ENCODE peak calls at places on chromosome 22, in eight cellular contexts. F, H, Y, M, W, Q, K and R are unnamed samples.

GRCh38 chr22:48954781-48955311 is 872.8 kb downstream of the BRD1 start:
- DNase-seq in M (no peak), W (no peak), F (no peak), Q (peak; percentile 57), H (no peak), K (peak; percentile 8), Y (peak; percentile 60), R (peak; percentile 58)

GRCh38 chr22:31235076-31235475 is 23.0 kb downstream of the LIMK2 start:
- DNase-seq in W (no peak), Y (no peak), Q (no peak), M (no peak), K (no peak), F (no peak), H (no peak), R (no peak)

GRCh38 chr22:19679476-19680099 is 34.7 kb upstream of the SEPTIN5 start:
- DNase-seq in F (peak; percentile 26), Y (peak; percentile 90), K (peak; percentile 11), H (no peak), W (peak; percentile 53), Q (no peak), M (peak; percentile 41), R (no peak)

GRCh38 chr22:38724926-38725571 is 19.3 kb downstream of the GTPBP1 start:
- DNase-seq in F (no peak), Y (peak; percentile 58), H (no peak), K (peak; percentile 33), W (peak; percentile 47), M (no peak), Q (no peak), R (no peak)

GRCh38 chr22:18970180-18970947 is 34.3 kb upstream of the PRODH start:
- DNase-seq in W (peak; percentile 86), Q (no peak), M (no peak), H (no peak), F (peak; percentile 56), Y (peak; percentile 59), K (no peak), R (no peak)

GRCh38 chr22:36775589-36775965 is 342 bp downstream of the IFT27 start:
- DNase-seq in K (peak; percentile 5), F (no peak), W (peak; percentile 69), Q (peak; percentile 79), M (peak; percentile 46), Y (peak; percentile 89), H (no peak), R (peak; percentile 79)

GRCh38 chr22:27663812-27664211 is 137.7 kb downstream of the MN1 start:
- DNase-seq in M (no peak), H (no peak), F (no peak), Y (no peak), Q (no peak), K (no peak), W (no peak), R (no peak)

GRCh38 chr22:38316340-38317236 is 645 bp downstream of the CSNK1E start:
- DNase-seq in Y (peak; percentile 90), Q (no peak), W (peak; percentile 70), K (peak; percentile 68), H (no peak), F (peak; percentile 57), M (peak; percentile 78), R (peak; percentile 86)

GRCh38 chr22:37274380-37274862 is 7.9 kb upstream of the CYTH4 start:
- DNase-seq in Y (peak; percentile 83), K (no peak), Q (no peak), F (no peak), W (no peak), M (no peak), H (no peak), R (no peak)

GRCh38 chr22:46681010-46681409 is 57.0 kb downstream of the CERK start:
- DNase-seq in F (no peak), Y (no peak), K (no peak), W (no peak), M (no peak), Q (no peak), H (no peak), R (no peak)
- TF ChIP-seq CTCF in F (no peak), Y (peak; percentile 47), K (no peak), W (no peak), M (no peak), Q (no peak), H (no peak), R (no peak)

GRCh38 chr22:42585096-42585495 is 29.6 kb downstream of the POLDIP3 start:
- DNase-seq in H (no peak), K (no peak), M (no peak), W (no peak), Q (no peak), F (no peak), Y (no peak), R (no peak)

GRCh38 chr22:42581762-42582716 is 28.3 kb downstream of the SERHL2 start:
- DNase-seq in M (peak; percentile 82), F (peak; percentile 69), Y (peak; percentile 94), K (peak; percentile 58), Q (peak; percentile 86), W (peak; percentile 87), H (peak; percentile 24), R (no peak)

GRCh38 chr22:42582987-42583386 is 29.2 kb downstream of the SERHL2 start:
- DNase-seq in H (no peak), F (no peak), K (no peak), Y (no peak), W (no peak), M (no peak), Q (no peak), R (no peak)

GRCh38 chr22:42584364-42584940 is 30.2 kb downstream of the POLDIP3 start:
- DNase-seq in Q (no peak), Y (no peak), K (no peak), M (no peak), H (no peak), W (no peak), F (no peak), R (no peak)
- TF ChIP-seq CTCF in Q (no peak), Y (no peak), K (no peak), M (peak; percentile 16), H (no peak), W (no peak), F (no peak), R (no peak)

GRCh38 chr22:44500623-44501022 is 2.6 kb upstream of the RTL6 start:
- DNase-seq in Y (no peak), K (no peak), M (no peak), H (no peak), W (no peak), Q (no peak), F (no peak), R (no peak)
- TF ChIP-seq CTCF in Y (no peak), K (no peak), M (no peak), H (no peak), W (no peak), Q (no peak), F (no peak), R (no peak)

DNA sequence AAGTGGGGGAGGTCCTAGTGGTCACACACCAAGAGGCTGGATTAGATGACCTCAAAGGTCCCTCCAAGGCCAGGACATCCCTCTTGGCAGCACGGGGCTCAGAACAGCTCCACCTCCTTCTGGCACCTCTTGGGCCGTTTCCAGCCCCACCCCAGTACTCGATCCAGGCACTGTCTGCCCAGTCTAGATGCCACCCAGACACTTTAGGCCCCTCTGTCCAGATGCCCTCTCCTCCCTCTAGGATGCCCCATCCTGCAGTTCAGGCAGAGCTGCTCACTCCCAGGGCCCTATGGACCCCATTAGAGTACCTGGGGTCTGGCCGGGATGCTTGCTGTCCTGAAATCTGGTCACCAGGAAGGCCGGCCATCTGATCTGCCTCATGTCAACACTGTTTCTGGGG is 34.7 kb upstream of the PRR5 start:
- DNase-seq in Q (peak; percentile 63), Y (no peak), F (no peak), W (no peak), H (no peak), K (no peak), M (no peak), R (no peak)
- TF ChIP-seq CTCF in Q (no peak), Y (no peak), F (no peak), W (no peak), H (no peak), K (no peak), M (no peak), R (no peak)

GRCh38 chr22:50153056-50153755 is 17.3 kb upstream of the PANX2 start:
- DNase-seq in M (no peak), Q (peak; percentile 55), H (no peak), W (no peak), Y (no peak), F (no peak), K (no peak), R (no peak)

GRCh38 chr22:50148991-50149721 is 21.4 kb upstream of the PANX2 start:
- DNase-seq in Y (peak; percentile 93), K (peak; percentile 16), H (no peak), M (no peak), W (peak; percentile 78), F (peak; percentile 52), Q (peak; percentile 59), R (peak; percentile 66)

GRCh38 chr22:50150161-50151129 is 20.1 kb upstream of the PANX2 start:
- DNase-seq in F (no peak), K (no peak), H (no peak), Q (peak; percentile 45), M (no peak), W (no peak), Y (no peak), R (peak; percentile 46)

GRCh38 chr22:50153756-50154140 is 16.8 kb upstream of the PANX2 start:
- DNase-seq in M (no peak), K (no peak), W (no peak), H (no peak), Y (no peak), F (no peak), Q (peak; percentile 32), R (no peak)

GRCh38 chr22:50151571-50152537 is 18.7 kb upstream of the PANX2 start:
- DNase-seq in K (no peak), W (no peak), F (no peak), M (no peak), Q (peak; percentile 44), Y (no peak), H (no peak), R (peak; percentile 71)
- TF ChIP-seq CTCF in K (no peak), W (no peak), F (no peak), M (no peak), Q (no peak), Y (no peak), H (no peak), R (no peak)

GRCh38 chr22:21631025-21631424 is 1.2 kb upstream of the YDJC start:
- DNase-seq in H (no peak), M (no peak), Q (no peak), F (no peak), W (no peak), K (no peak), Y (no peak), R (no peak)

GRCh38 chr22:21632237-21632895 is at the start of gene CCDC116:
- DNase-seq in Q (no peak), Y (peak; percentile 88), W (peak; percentile 48), F (no peak), K (no peak), H (no peak), M (no peak), R (no peak)

GRCh38 chr22:21626735-21627469 is 2.9 kb downstream of the YDJC start:
- DNase-seq in H (no peak), Q (no peak), W (no peak), Y (no peak), M (no peak), K (no peak), F (no peak), R (no peak)

GRCh38 chr22:21628386-21629261 is 1.2 kb downstream of the YDJC start:
- DNase-seq in W (no peak), Q (no peak), F (no peak), H (no peak), M (no peak), Y (peak; percentile 89), K (no peak), R (no peak)

GRCh38 chr22:21629262-21630149 is at the start of gene YDJC:
- DNase-seq in K (peak; percentile 86), F (peak; percentile 96), W (peak; percentile 97), H (peak; percentile 74), M (peak; percentile 94), Y (peak; percentile 99), Q (peak; percentile 94), R (peak; percentile 90)
- TF ChIP-seq CTCF in K (peak; percentile 48), F (peak; percentile 61), W (peak; percentile 58), H (peak; percentile 46), M (no peak), Y (peak; percentile 83), Q (peak; percentile 6), R (no peak)